ENCODE peak calls at places on chromosomes 6 and 20, in seven cellular contexts. G is fibroblast of the aortic adventitia, N is AG09309, E is esophagus squamous epithelium, D is MM.1S, H is cardiac muscle cell, W is pancreas. Y is an unnamed sample.

GRCh38 chr6:89257781-89258180 is 40.6 kb upstream of the GABRR1 start:
- DNase-seq in G (no peak), H (no peak), N (no peak), W (no peak), D (no peak), E (no peak), Y (no peak)

GRCh38 chr6:97958143-97958542 is 675.1 kb upstream of the MMS22L start:
- DNase-seq in G (no peak), W (peak; percentile 44), H (no peak), N (no peak), D (no peak), E (no peak), Y (no peak)

GRCh38 chr6:81562169-81562568 is 190.3 kb downstream of the TENT5A start:
- DNase-seq in E (no peak), G (peak; percentile 84), D (no peak), W (no peak), H (peak; percentile 14), N (peak; percentile 47), Y (peak; percentile 79)

GRCh38 chr6:130628862-130629261 is 198.3 kb upstream of the SMLR1 start:
- DNase-seq in H (no peak), W (no peak), N (no peak), D (no peak), E (no peak), G (no peak), Y (no peak)

GRCh38 chr6:135096403-135097130 is 41.9 kb upstream of the HBS1L start:
- DNase-seq in W (no peak), N (no peak), D (no peak), G (no peak), E (no peak), H (no peak), Y (no peak)

GRCh38 chr6:132893772-132894490 is 79.6 kb downstream of the RPS12 start:
- DNase-seq in E (no peak), D (no peak), H (no peak), N (no peak), W (no peak), G (no peak), Y (no peak)

GRCh38 chr20:17557675-17558006 is 12.2 kb upstream of the DSTN start:
- DNase-seq in H (no peak), E (no peak), D (no peak), W (no peak), N (no peak), G (peak; percentile 74), Y (peak; percentile 74)

GRCh38 chr20:42975974-42976373 is 213.7 kb downstream of the PTPRT start:
- DNase-seq in H (no peak), D (no peak), G (no peak), E (no peak), W (no peak), N (no peak), Y (no peak)

GRCh38 chr20:56796345-56796744 is 167.2 kb downstream of the TFAP2C start:
- DNase-seq in D (no peak), E (no peak), W (no peak), N (no peak), H (no peak), G (no peak), Y (no peak)

GRCh38 chr6:121897337-121897760 is 461.9 kb downstream of the GJA1 start:
- DNase-seq in W (no peak), H (no peak), E (no peak), D (no peak), N (no peak), G (peak; percentile 82), Y (no peak)

GRCh38 chr20:61965606-61966491 is 99.8 kb downstream of the TAF4 start:
- DNase-seq in D (no peak), N (no peak), H (no peak), W (peak; percentile 71), E (no peak), G (no peak), Y (no peak)
- TF ChIP-seq CTCF in D (no peak), N (no peak), H (no peak), W (no peak), E (no peak), G (no peak), Y (no peak)

GRCh38 chr6:25136879-25137278 is 142.3 kb upstream of the CARMIL1 start:
- DNase-seq in E (no peak), D (no peak), N (no peak), W (no peak), H (no peak), G (peak; percentile 24), Y (peak; percentile 32)

GRCh38 chr6:25142506-25142905 is 136.7 kb upstream of the CARMIL1 start:
- DNase-seq in N (no peak), E (no peak), D (no peak), W (no peak), G (no peak), H (no peak), Y (peak; percentile 3)

GRCh38 chr6:25138697-25139051 is 140.5 kb upstream of the CARMIL1 start:
- DNase-seq in G (peak; percentile 57), D (peak; percentile 70), N (no peak), W (no peak), H (no peak), E (no peak), Y (peak; percentile 74)

GRCh38 chr6:25137497-25137896 is 141.7 kb upstream of the CARMIL1 start:
- DNase-seq in G (peak; percentile 35), E (no peak), D (peak; percentile 29), W (no peak), H (no peak), N (no peak), Y (peak; percentile 29)

DNA sequence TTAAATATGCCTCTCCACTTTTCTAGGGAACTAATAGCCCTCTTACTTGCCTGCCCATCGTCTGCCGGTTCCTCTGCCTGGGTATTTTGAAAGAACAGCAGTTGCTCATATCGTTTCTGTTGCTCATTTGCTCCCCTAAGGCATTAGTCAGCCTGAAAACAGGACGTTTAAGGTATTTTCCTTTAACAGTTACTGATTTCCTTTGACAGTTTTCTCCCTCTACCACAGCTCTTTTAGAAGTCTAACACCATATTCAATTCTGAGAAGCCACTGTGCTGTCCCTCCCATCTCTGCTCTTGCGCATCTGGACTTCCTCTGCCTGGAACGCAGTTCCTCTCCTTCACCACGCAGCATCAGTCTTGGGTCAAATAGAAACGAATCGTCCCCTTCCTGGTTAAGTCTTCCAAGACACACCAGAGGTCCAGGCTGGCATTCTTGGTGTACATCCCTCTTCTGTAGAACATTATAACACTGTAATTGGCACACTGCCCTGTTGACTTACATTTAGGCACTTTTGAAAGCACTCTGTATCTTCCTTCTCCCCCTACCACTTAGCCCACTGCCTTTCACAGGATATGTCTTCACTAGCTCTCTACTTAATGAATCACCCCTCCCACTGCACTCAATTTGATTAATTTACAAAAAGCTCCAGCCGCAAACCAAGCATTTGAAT is 141.0 kb upstream of the CARMIL1 start:
- DNase-seq in G (peak; percentile 82), E (no peak), H (no peak), D (peak; percentile 80), W (no peak), N (no peak), Y (peak; percentile 86)
- H3K4me3 ChIP-seq in G (peak overlapping the region; percentile 60), E (peak overlapping the region; percentile 72), H (no peak overlapping the region), D (peak overlapping the region; percentile 62), W (peak overlapping the region; percentile 10), N (peak overlapping the region; percentile 44), Y (peak overlapping the region; percentile 57)

GRCh38 chr20:44326391-44327159 is 10.3 kb upstream of the R3HDML start:
- DNase-seq in W (no peak), E (no peak), N (no peak), G (no peak), D (peak; percentile 16), H (no peak), Y (no peak)
- TF ChIP-seq CTCF in W (no peak), E (no peak), N (no peak), G (no peak), D (peak; percentile 19), H (peak; percentile 10), Y (no peak)

GRCh38 chr6:38234141-38234540 is 405.6 kb downstream of the BTBD9 start:
- DNase-seq in N (no peak), D (no peak), W (no peak), G (no peak), E (no peak), H (no peak), Y (no peak)
- H3K4me3 ChIP-seq in N (no peak overlapping the region), D (no peak overlapping the region), W (no peak overlapping the region), G (no peak overlapping the region), E (no peak overlapping the region), H (no peak overlapping the region), Y (no peak overlapping the region)

GRCh38 chr6:36362551-36363389 is 24.7 kb downstream of the ETV7 start:
- DNase-seq in H (no peak), N (no peak), W (no peak), E (no peak), G (no peak), D (no peak), Y (no peak)
- TF ChIP-seq CTCF in H (no peak), N (no peak), W (no peak), E (no peak), G (no peak), D (no peak), Y (no peak)

Y was measured in AG10803.